ENCODE peak calls at places on chromosomes 3 and 15, in four cellular contexts. Y is upper lobe of right lung, I is BE2C, Z is kidney epithelial cell. O is an unnamed sample.

GRCh38 chr3:197501496-197501878 is 54.3 kb downstream of the BDH1 start:
- DNase-seq in Y (no peak), I (no peak), Z (no peak), O (no peak)

GRCh38 chr15:88624156-88624970 is 3.2 kb downstream of the AEN start:
- DNase-seq in Y (peak), I (no peak), Z (no peak), O (no peak)

GRCh38 chr3:44136421-44136820 is 105.3 kb upstream of the TOPAZ1 start:
- DNase-seq in Y (no peak), I (no peak), Z (no peak), O (no peak)

GRCh38 chr3:108610651-108611050 is 21.1 kb downstream of the DZIP3 start:
- DNase-seq in Y (no peak), I (no peak), Z (no peak), O (no peak)

GRCh38 chr3:194598771-194599557 is 34.3 kb downstream of the TMEM44 start:
- DNase-seq in Y (no peak), I (peak), Z (peak), O (no peak)

GRCh38 chr3:184832903-184833302 is 20.9 kb downstream of the VPS8 start:
- DNase-seq in Y (no peak), I (no peak), Z (no peak), O (no peak)

GRCh38 chr3:53998980-53999379 is 107.3 kb upstream of the SELENOK start:
- DNase-seq in Y (no peak), I (no peak), Z (no peak), O (no peak)

GRCh38 chr3:150450906-150451305 is 42.8 kb downstream of the TSC22D2 start:
- DNase-seq in Y (no peak), I (no peak), Z (no peak), O (no peak)

GRCh38 chr3:114624047-114624445 is 330.2 kb downstream of the TIGIT start:
- DNase-seq in Y (no peak), I (peak), Z (no peak), O (peak)

GRCh38 chr15:100777821-100778220 is 101.8 kb upstream of the ALDH1A3 start:
- DNase-seq in Y (no peak), I (no peak), Z (no peak), O (no peak)

GRCh38 chr3:122793568-122794416 is at the start of gene HSPBAP1:
- DNase-seq in Y (peak), I (peak), Z (peak), O (peak)

GRCh38 chr3:54538346-54538745 is 389.5 kb downstream of the LRTM1 start:
- DNase-seq in Y (no peak), I (no peak), Z (no peak), O (no peak)

GRCh38 chr15:25059698-25060471 is 105.1 kb downstream of the SNRPN start:
- DNase-seq in Y (peak), I (no peak), Z (no peak), O (no peak)

GRCh38 chr15:66779331-66780009 is 77.4 kb downstream of the SMAD6 start:
- DNase-seq in Y (no peak), I (no peak), Z (no peak), O (no peak)

GRCh38 chr15:99213187-99213811 is 36.1 kb downstream of the TTC23 start:
- DNase-seq in Y (peak), I (peak), Z (peak), O (peak)

GRCh38 chr3:48684480-48685143 is 1.1 kb downstream of the NCKIPSD start:
- DNase-seq in Y (no peak), I (no peak), Z (no peak), O (no peak)

GRCh38 chr3:58035512-58035867 is 27.3 kb downstream of the FLNB start:
- DNase-seq in Y (no peak), I (no peak), Z (no peak), O (no peak)
- H3K4me3 ChIP-seq in Y (no peak), I (no peak), Z (no peak), O (no peak)

GRCh38 chr15:80371924-80372323 is 32.3 kb upstream of the ARNT2 start:
- DNase-seq in Y (no peak), I (no peak), Z (no peak), O (no peak)

GRCh38 chr15:80379671-80380070 is 24.5 kb upstream of the ARNT2 start:
- DNase-seq in Y (no peak), I (no peak), Z (no peak), O (peak)

GRCh38 chr15:80375968-80376891 is 28.0 kb upstream of the ARNT2 start:
- DNase-seq in Y (no peak), I (no peak), Z (no peak), O (no peak)
- TF ChIP-seq CTCF in Y (no peak), I (no peak), Z (no peak), O (no peak)

DNA sequence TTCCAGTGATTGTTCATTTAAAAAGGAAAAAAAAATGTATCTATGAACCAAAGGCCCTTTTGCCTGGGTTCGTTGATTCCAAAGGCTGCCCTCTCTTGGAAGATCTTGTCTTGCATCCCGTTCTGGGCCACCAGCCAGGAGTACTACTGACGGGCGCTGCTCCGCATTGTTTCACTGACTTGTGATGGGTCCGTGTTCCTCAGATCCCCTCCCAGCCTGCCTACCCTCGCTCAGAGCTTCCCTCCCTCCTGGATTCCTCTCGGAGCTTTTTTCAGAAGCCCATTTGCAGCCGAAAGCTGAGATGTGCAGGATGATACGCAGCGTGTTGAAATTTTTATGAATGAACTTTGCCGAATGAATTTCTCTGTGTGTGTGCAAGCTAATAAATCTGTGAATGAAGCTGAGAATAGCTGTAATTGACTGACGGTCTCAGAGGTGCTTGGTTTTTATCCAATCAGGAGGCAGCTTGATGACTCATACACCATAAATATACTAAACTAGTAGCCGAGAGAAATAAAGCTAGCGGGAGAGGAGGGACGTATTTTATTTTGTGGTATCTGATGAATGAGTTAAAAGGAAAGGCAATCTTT is at the start of gene SHC4:
- DNase-seq in Y (peak), I (peak), Z (no peak), O (peak)
- H3K4me3 ChIP-seq in Y (peak), I (peak), Z (peak), O (peak)

DNA sequence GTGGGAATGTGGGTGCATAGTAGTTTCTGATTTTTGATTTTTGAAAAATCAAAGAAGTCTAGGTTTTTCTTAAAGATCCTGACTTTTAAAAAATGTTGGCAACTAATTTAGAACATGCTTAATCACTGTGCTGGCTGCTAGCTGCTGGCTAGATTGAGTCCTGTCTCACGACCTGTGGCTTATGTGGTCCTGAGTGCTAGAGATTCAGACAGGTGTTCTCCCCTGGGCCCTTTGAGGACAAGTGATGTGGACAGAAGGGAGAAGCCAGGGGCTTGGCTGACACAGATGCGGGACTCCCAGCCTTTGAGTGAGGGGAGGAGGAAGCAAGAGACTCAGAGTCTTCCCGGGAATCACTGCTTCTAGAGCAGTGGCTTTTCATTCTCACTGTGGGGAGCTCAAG is 47.5 kb downstream of the CORO2B start:
- DNase-seq in Y (no peak), I (no peak), Z (no peak), O (no peak)
- TF ChIP-seq CTCF in Y (no peak), I (no peak), Z (no peak), O (no peak)

GRCh38 chr15:59353994-59354951 is 18.4 kb downstream of the MYO1E start:
- DNase-seq in Y (no peak), I (no peak), Z (no peak), O (no peak)
- H3K4me3 ChIP-seq in Y (no peak), I (no peak), Z (no peak), O (no peak)

GRCh38 chr3:14235896-14236295 is 57.3 kb downstream of the LSM3 start:
- DNase-seq in Y (no peak), I (no peak), Z (no peak), O (no peak)

GRCh38 chr3:14238356-14238755 is 59.7 kb downstream of the LSM3 start:
- DNase-seq in Y (no peak), I (no peak), Z (no peak), O (no peak)

GRCh38 chr3:14237431-14237830 is 58.8 kb downstream of the LSM3 start:
- DNase-seq in Y (no peak), I (no peak), Z (no peak), O (no peak)

GRCh38 chr3:14234197-14235002 is 55.8 kb downstream of the LSM3 start:
- DNase-seq in Y (peak), I (no peak), Z (no peak), O (no peak)

DNA sequence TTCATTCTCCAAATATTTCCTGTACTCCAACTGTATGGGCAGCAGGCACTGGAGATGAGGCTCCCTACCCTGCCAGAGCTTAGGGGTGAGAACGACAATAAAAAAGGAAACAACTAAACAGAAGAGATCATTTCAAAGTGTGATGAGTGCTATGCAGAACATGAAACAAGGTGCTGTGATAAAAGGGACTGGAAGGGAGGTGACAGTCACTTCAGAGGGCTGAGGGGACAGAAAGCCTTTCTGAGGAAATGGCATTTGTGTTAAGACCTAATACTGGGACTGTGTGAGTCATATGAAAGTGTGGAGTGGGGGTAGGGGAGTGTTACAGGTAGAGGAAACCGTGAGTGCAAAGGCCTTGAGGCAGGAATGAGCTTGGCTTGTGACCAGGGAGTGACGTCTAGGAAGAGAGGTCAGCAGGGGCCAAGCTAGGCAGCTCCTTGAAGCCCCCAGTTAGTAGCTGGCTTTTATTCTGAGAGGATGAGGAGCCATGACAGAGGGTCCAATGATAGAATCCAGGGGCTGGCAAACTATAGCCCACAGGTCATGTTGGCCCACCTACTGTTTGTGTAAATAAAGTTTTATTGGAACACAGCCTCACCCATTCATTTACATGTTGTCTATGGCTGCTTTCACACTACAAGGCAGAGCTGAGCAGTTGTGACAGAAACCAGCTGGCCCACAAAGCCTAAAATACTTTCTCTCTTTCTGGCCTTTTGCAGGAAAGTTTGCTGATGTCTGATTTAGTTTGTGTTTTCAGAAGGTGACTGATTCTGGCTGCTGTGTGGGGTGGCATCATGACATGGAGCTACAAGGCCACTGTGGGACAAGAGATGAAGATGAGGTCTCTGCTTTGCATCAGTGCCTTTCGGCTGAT is 56.6 kb downstream of the LSM3 start:
- DNase-seq in Y (no peak), I (no peak), Z (no peak), O (no peak)
- TF ChIP-seq CTCF in Y (no peak), I (no peak), Z (no peak), O (no peak)

GRCh38 chr15:40925495-40925862 is 3.7 kb upstream of the DLL4 start:
- DNase-seq in Y (no peak), I (no peak), Z (no peak), O (no peak)
- H3K4me3 ChIP-seq in Y (no peak), I (no peak), Z (no peak), O (no peak)

DNA sequence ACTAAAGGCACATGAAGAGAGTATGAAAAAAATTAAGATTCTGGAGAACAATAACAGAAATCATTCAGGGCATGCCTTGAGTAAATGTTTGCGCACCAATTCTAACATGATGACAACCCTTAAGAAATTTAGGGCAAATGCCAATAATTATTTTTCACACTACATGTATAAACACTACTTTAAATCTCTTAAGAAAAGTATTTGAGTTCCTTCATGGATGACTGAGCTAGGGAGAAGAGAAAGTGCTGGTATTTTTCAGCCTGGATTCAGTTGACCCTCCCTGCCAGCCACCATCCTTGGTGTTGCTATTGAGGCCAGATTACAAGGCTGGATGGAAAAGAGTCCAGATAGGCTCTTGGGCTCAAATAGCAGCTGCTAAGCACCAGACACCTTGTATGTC is 8.0 kb upstream of the EID1 start:
- DNase-seq in Y (no peak), I (no peak), Z (no peak), O (no peak)
- TF ChIP-seq CTCF in Y (no peak), I (no peak), Z (no peak), O (no peak)